ENCODE peak calls at places on chromosomes 11 and 22, in nine cellular contexts. I, X, R, Y, F, O, D, A and C are unnamed samples.

GRCh38 chr11:69283446-69283845 is 10.5 kb upstream of the MYEOV start:
- DNase-seq in I (no peak), X (no peak), R (no peak), Y (no peak), F (no peak), O (no peak), D (no peak), A (no peak), C (no peak)

GRCh38 chr22:25475554-25476022 is 88.9 kb upstream of the GRK3 start:
- DNase-seq in I (no peak), X (peak), R (peak), Y (no peak), F (peak), O (peak), D (no peak), A (no peak), C (no peak)

GRCh38 chr22:42697542-42698013 is 23.1 kb downstream of the A4GALT start:
- DNase-seq in I (no peak), X (peak), R (no peak), Y (no peak), F (peak), O (peak), D (peak), A (peak), C (no peak)

GRCh38 chr22:39242809-39243442 is 1.9 kb downstream of the PDGFB start:
- DNase-seq in I (no peak), X (no peak), R (no peak), Y (no peak), F (no peak), O (no peak), D (no peak), A (no peak), C (no peak)

GRCh38 chr22:19800761-19801244 is 40.2 kb downstream of the TBX1 start:
- DNase-seq in I (no peak), X (peak), R (no peak), Y (no peak), F (peak), O (peak), D (peak), A (no peak), C (no peak)

GRCh38 chr11:77087723-77088225 is 14.9 kb upstream of the OMP start:
- DNase-seq in I (no peak), X (no peak), R (no peak), Y (no peak), F (no peak), O (no peak), D (peak), A (no peak), C (no peak)

GRCh38 chr11:123757976-123758375 is 3.7 kb upstream of the OR6X1 start:
- DNase-seq in I (no peak), X (no peak), R (no peak), Y (no peak), F (no peak), O (no peak), D (no peak), A (no peak), C (no peak)

GRCh38 chr11:59754494-59754858 is 700 bp upstream of the STX3 start:
- DNase-seq in I (no peak), X (peak), R (peak), Y (no peak), F (peak), O (no peak), D (no peak), A (no peak), C (no peak)

GRCh38 chr11:60844870-60845221 is 2.9 kb downstream of the CCDC86 start:
- DNase-seq in I (no peak), X (no peak), R (no peak), Y (no peak), F (no peak), O (no peak), D (no peak), A (no peak), C (no peak)

GRCh38 chr11:2653930-2654739 is 45.7 kb downstream of the KCNQ1OT1 start:
- DNase-seq in I (no peak), X (no peak), R (no peak), Y (no peak), F (no peak), O (no peak), D (no peak), A (no peak), C (no peak)

GRCh38 chr22:28703436-28703835 is 23.8 kb upstream of the TTC28 start:
- DNase-seq in I (no peak), X (no peak), R (no peak), Y (no peak), F (no peak), O (no peak), D (no peak), A (no peak), C (no peak)

GRCh38 chr11:16966633-16967346 is 47.4 kb downstream of the PLEKHA7 start:
- DNase-seq in I (no peak), X (no peak), R (no peak), Y (no peak), F (no peak), O (no peak), D (no peak), A (no peak), C (no peak)

GRCh38 chr22:46750530-46750800 is 12.0 kb upstream of the TBC1D22A start:
- DNase-seq in I (no peak), X (no peak), R (no peak), Y (no peak), F (no peak), O (no peak), D (no peak), A (no peak), C (no peak)

GRCh38 chr11:18375941-18376340 is 18.4 kb upstream of the LDHA start:
- DNase-seq in I (no peak), X (no peak), R (no peak), Y (no peak), F (no peak), O (no peak), D (no peak), A (no peak), C (no peak)